ENCODE peak calls at places on chromosomes 6 and 20, in nine cellular contexts. E is left ventricle myocardium inferior, U is WTC11, S is OCI-LY7, A is IMR-90, X is dorsolateral prefrontal cortex, H is BJ, R is A549, K is ovary. P is an unnamed sample.

GRCh38 chr6:111087106-111087835 is at the start of gene SLC16A10:
- DNase-seq in E (peak; percentile 79), U (peak; percentile 82), S (no peak), A (no peak), X (peak; percentile 64), H (no peak), R (peak; percentile 35), K (peak; percentile 75), P (peak; percentile 56)

GRCh38 chr6:75418233-75418632 is 75.4 kb downstream of the FILIP1 start:
- DNase-seq in E (no peak), U (no peak), S (no peak), A (no peak), X (no peak), H (no peak), R (peak; percentile 49), K (no peak), P (no peak)

GRCh38 chr6:9020001-9020400 is 584.7 kb upstream of the SLC35B3 start:
- DNase-seq in E (no peak), U (no peak), S (no peak), A (no peak), X (no peak), H (no peak), R (no peak), K (no peak), P (no peak)

GRCh38 chr20:52494244-52494643 is 302.7 kb upstream of the ZFP64 start:
- DNase-seq in E (no peak), U (no peak), S (no peak), A (peak; percentile 98), X (no peak), H (peak; percentile 91), R (no peak), K (no peak), P (no peak)

GRCh38 chr6:32146687-32147086 is 5.1 kb downstream of the PRRT1 start:
- DNase-seq in E (no peak), U (no peak), S (no peak), A (no peak), X (no peak), H (no peak), R (no peak), K (no peak), P (no peak)

GRCh38 chr20:16360668-16361067 is 212.6 kb downstream of the KIF16B start:
- DNase-seq in E (no peak), U (no peak), S (no peak), A (no peak), X (no peak), H (no peak), R (no peak), K (no peak), P (no peak)

GRCh38 chr6:138833819-138834539 is 38.1 kb downstream of the ECT2L start:
- DNase-seq in E (peak; percentile 68), U (no peak), S (no peak), A (no peak), X (no peak), H (no peak), R (no peak), K (peak; percentile 67), P (no peak)

GRCh38 chr6:4613381-4613780 is 162.8 kb upstream of the CDYL start:
- DNase-seq in E (no peak), U (no peak), S (no peak), A (no peak), X (no peak), H (no peak), R (no peak), K (no peak), P (no peak)

GRCh38 chr6:155201461-155202226 is 62.2 kb upstream of the CLDN20 start:
- DNase-seq in E (no peak), U (no peak), S (no peak), A (peak; percentile 87), X (no peak), H (peak; percentile 94), R (no peak), K (no peak), P (no peak)

GRCh38 chr6:131383421-131384411 is 189.3 kb upstream of the ARG1 start:
- DNase-seq in E (no peak), U (no peak), S (no peak), A (no peak), X (peak; percentile 43), H (no peak), R (no peak), K (no peak), P (no peak)

GRCh38 chr6:341914-342831 is 49.4 kb upstream of the IRF4 start:
- DNase-seq in E (no peak), U (no peak), S (no peak), A (no peak), X (no peak), H (no peak), R (no peak), K (no peak), P (no peak)

GRCh38 chr6:134680433-134680832 is 269.5 kb downstream of the ALDH8A1 start:
- DNase-seq in E (no peak), U (no peak), S (no peak), A (no peak), X (no peak), H (no peak), R (no peak), K (no peak), P (no peak)

GRCh38 chr6:145042559-145042958 is 692.8 kb downstream of the EPM2A start:
- DNase-seq in E (no peak), U (peak; percentile 52), S (peak; percentile 12), A (no peak), X (no peak), H (no peak), R (no peak), K (no peak), P (no peak)
- TF ChIP-seq CTCF in E (no peak), U (peak; percentile 33), S (peak; percentile 70), A (no peak), X (no peak), H (no peak), R (peak; percentile 14), K (no peak), P (no peak)

GRCh38 chr20:33693741-33694645 is 7.8 kb upstream of the E2F1 start:
- DNase-seq in E (peak; percentile 53), U (peak; percentile 30), S (no peak), A (no peak), X (peak; percentile 79), H (no peak), R (no peak), K (peak; percentile 84), P (no peak)
- TF ChIP-seq CTCF in E (no peak), U (no peak), S (no peak), A (no peak), X (no peak), H (no peak), R (no peak), K (no peak), P (no peak)

GRCh38 chr20:35665949-35666288 is 1.2 kb upstream of the CPNE1 start:
- DNase-seq in E (no peak), U (no peak), S (no peak), A (no peak), X (no peak), H (no peak), R (no peak), K (no peak), P (no peak)

GRCh38 chr20:35664544-35665206 is at the start of the genes CPNE1 and RBM12:
- DNase-seq in E (peak; percentile 92), U (peak; percentile 95), S (peak; percentile 95), A (peak; percentile 91), X (peak; percentile 94), H (peak; percentile 62), R (peak; percentile 98), K (peak; percentile 94), P (peak; percentile 91)

GRCh38 chr20:35663516-35663812 is 1.2 kb downstream of the CPNE1 start:
- DNase-seq in E (no peak), U (no peak), S (peak; percentile 56), A (peak; percentile 19), X (no peak), H (no peak), R (no peak), K (no peak), P (no peak)

GRCh38 chr20:35662541-35662940 is 2.2 kb downstream of the CPNE1 start:
- DNase-seq in E (no peak), U (no peak), S (no peak), A (no peak), X (no peak), H (no peak), R (no peak), K (no peak), P (no peak)

DNA sequence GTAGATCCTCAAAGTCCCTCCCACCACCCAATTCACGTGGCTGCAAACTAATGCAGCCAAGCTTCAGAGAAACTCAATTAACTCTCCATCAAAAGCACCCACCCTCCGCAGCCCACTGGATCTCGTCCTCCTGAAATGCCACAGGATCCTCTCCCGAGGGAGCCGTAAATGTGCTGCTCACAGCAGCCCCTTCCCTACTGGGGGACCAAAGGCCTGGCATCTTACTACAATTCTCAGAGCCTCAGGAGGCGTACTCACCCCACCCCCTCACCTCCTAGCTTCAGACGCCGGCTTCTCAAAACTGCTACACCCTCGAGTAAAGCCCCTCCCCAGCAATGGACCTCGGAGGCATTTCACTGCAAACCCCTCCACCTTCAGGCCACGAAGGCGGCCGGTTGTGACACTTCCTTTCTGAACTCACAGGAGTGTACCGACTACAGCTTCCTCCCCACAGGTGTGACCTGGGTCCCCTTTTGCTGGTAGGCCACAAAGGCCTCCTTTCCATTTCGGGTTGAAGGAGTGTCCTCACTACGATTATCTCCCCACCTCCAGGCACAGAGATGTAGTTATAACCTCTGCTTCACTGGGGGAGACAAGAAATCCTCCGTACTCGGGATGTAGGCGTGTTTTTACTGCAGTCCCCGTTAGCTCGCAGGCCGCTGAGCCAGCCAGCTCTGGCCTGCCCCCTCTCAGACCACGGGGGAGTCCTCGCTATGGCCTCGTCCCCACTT is 722 bp downstream of the CPNE1 start:
- DNase-seq in E (no peak), U (peak; percentile 45), S (peak; percentile 87), A (peak; percentile 6), X (no peak), H (no peak), R (peak; percentile 54), K (peak; percentile 50), P (peak; percentile 39)
- TF ChIP-seq CTCF in E (no peak), U (no peak), S (no peak), A (no peak), X (no peak), H (no peak), R (no peak), K (no peak), P (no peak)

GRCh38 chr6:135748189-135748588 is 103.3 kb upstream of the PDE7B start:
- DNase-seq in E (no peak), U (no peak), S (no peak), A (no peak), X (no peak), H (no peak), R (no peak), K (no peak), P (no peak)

GRCh38 chr6:135738646-135739045 is 112.9 kb upstream of the PDE7B start:
- DNase-seq in E (no peak), U (no peak), S (no peak), A (peak; percentile 15), X (no peak), H (no peak), R (no peak), K (no peak), P (no peak)

GRCh38 chr6:135740580-135740979 is 110.9 kb upstream of the PDE7B start:
- DNase-seq in E (no peak), U (no peak), S (no peak), A (no peak), X (no peak), H (no peak), R (no peak), K (no peak), P (no peak)

GRCh38 chr6:135739288-135739687 is 112.2 kb upstream of the PDE7B start:
- DNase-seq in E (no peak), U (no peak), S (no peak), A (peak; percentile 95), X (no peak), H (peak; percentile 11), R (no peak), K (no peak), P (no peak)

GRCh38 chr6:135743476-135743875 is 108.0 kb upstream of the PDE7B start:
- DNase-seq in E (no peak), U (no peak), S (no peak), A (no peak), X (no peak), H (no peak), R (no peak), K (no peak), P (no peak)
- TF ChIP-seq CTCF in E (no peak), U (no peak), S (peak; percentile 37), A (no peak), X (no peak), H (no peak), R (no peak), K (no peak), P (peak; percentile 33)

P was measured in endothelial cell.